ENCODE peak calls at places on chromosomes 12 and 14, in four cellular contexts. J is K562, H is GM12891, Q is GM12878. X is an unnamed sample.

GRCh38 chr14:92902726-92903125 is 20.2 kb upstream of the CHGA start:
- DNase-seq in J (no peak), Q (no peak), H (no peak), X (no peak)

GRCh38 chr14:69808919-69809808 is 12.1 kb upstream of the SLC10A1 start:
- DNase-seq in H (no peak), Q (no peak), J (no peak), X (no peak)

GRCh38 chr12:109963743-109964429 is 32.3 kb downstream of the GIT2 start:
- DNase-seq in Q (no peak), J (no peak), H (no peak), X (no peak)

GRCh38 chr14:101463566-101464171 is 97.6 kb upstream of the DIO3 start:
- DNase-seq in J (no peak), H (no peak), Q (no peak), X (no peak)

GRCh38 chr12:9133243-9133938 is 17.7 kb upstream of the A2M start:
- DNase-seq in J (no peak), Q (no peak), H (no peak), X (no peak)

GRCh38 chr12:54369597-54370217 is 5.4 kb upstream of the GPR84 start:
- DNase-seq in J (no peak), Q (no peak), H (no peak), X (no peak)

GRCh38 chr12:104462931-104463339 is 6.2 kb downstream of the CHST11 start:
- DNase-seq in J (peak), Q (peak), H (peak), X (no peak)

GRCh38 chr12:130832561-130833209 is 6.4 kb downstream of the STX2 start:
- DNase-seq in H (no peak), J (peak), Q (no peak), X (peak)

GRCh38 chr14:77565289-77566081 is 51.0 kb downstream of the SPTLC2 start:
- DNase-seq in J (no peak), Q (no peak), H (no peak), X (peak)

GRCh38 chr14:42571991-42572390 is 965.3 kb downstream of the LRFN5 start:
- DNase-seq in J (no peak), H (no peak), Q (no peak), X (no peak)

GRCh38 chr12:45933504-45933903 is 56.9 kb downstream of the SCAF11 start:
- DNase-seq in J (no peak), Q (no peak), H (no peak), X (no peak)

GRCh38 chr12:106739815-106740552 is 34.5 kb upstream of the RIC8B start:
- DNase-seq in H (no peak), J (peak), Q (no peak), X (no peak)

GRCh38 chr12:106739318-106739717 is 35.2 kb upstream of the RIC8B start:
- DNase-seq in H (no peak), Q (no peak), J (peak), X (no peak)

GRCh38 chr12:106743270-106743988 is 31.1 kb upstream of the RIC8B start:
- DNase-seq in Q (no peak), J (no peak), H (no peak), X (no peak)

GRCh38 chr12:106741247-106741646 is 33.2 kb upstream of the RIC8B start:
- DNase-seq in Q (no peak), J (no peak), H (no peak), X (no peak)

DNA sequence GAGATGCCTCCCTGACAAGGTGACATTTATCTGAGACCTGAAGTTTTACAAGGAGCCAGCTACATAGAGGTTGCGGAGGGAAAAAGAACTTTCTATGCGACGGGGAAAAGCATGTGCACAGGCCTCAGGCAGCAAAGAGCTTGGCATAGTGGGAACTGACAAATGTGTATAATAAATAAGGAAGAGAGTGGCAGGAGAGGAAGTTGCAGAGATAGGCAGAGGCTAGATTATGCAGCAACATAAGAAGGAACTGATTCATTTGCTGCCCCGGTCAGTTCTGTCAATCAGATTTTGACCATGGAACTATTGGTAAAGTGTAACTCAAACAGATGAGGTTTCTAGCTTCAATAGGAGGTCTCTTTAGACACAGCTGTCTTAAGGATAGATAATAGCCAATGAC is 33.7 kb upstream of the RIC8B start:
- DNase-seq in H (no peak), J (no peak), Q (no peak), X (no peak)
- TF ChIP-seq SPI1 in H (no peak), J (peak), Q (no peak), X (peak)

DNA sequence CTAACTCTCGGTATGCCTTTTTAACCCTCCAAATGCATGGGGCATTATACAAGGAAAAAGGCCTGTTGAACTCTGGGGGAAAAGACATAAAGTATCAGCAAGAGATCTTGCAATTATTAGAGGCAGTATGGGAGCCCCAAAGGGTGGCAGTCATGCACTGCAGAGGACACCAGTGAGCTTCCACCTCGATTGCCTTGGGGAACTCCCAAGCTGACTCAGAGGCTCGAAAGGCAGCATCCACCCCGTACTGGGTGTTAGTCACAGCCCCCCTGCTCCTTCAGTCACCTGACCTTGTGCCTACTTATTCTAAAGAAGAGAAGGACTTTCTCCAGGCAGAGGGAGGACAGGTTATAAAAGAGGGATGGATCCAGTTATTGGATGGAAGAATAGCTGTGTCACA is 781.4 kb upstream of the TMEM132C start:
- DNase-seq in H (no peak), J (no peak), Q (no peak), X (no peak)
- TF ChIP-seq SPI1 in H (no peak), J (no peak), Q (no peak), X (no peak)

DNA sequence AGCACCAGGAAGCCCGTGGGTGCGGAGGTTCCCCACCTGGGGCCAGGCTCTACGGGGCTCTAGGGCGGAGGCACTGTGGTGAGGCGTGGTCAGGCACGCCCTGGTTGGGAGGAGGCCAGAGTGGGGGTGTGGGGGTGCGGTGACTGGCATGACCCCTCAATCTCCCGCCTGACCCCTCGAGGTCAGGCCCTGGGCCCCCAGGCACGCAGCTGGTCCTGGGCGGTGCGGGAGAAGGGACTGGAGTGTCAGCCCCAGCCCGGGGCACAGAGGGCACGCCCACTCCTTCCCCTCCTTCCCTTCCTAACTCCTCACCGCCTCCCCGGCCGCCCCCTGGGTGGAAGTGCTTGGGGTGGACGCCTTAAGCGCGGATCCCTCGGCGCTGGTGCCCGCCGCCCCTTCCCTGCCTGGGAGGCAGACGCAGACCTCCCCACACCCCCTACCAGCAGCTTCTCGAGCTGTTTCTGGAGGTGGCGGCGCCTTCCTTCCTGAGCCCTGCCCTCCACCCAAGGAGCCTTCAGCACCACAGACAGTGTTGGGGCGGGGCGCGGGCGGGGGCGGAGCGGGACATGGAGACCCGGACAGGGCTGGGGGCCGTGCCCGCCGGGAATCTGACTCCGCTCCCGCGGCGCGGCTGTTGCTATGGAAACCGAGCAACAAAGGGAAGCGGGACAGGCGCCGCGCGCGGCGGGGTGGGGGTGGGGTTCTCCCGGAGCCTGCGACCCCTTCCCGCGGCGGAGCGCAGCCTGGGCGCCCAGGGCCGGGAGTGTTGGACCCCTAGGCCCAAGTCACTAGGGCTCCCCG is 744 bp upstream of the CRIP2 start:
- DNase-seq in J (peak), Q (no peak), H (peak), X (peak)
- TF ChIP-seq SPI1 in J (no peak), Q (no peak), H (no peak), X (no peak)

GRCh38 chr12:78891646-78892353 is 27.2 kb downstream of the SYT1 start:
- DNase-seq in Q (no peak), H (no peak), J (no peak), X (no peak)

GRCh38 chr12:78887008-78887407 is 22.4 kb downstream of the SYT1 start:
- DNase-seq in J (no peak), H (no peak), Q (no peak), X (no peak)

GRCh38 chr12:78885466-78885865 is 20.9 kb downstream of the SYT1 start:
- DNase-seq in H (no peak), Q (no peak), J (no peak), X (no peak)

GRCh38 chr12:78887444-78887843 is 22.9 kb downstream of the SYT1 start:
- DNase-seq in Q (no peak), J (no peak), H (no peak), X (no peak)

DNA sequence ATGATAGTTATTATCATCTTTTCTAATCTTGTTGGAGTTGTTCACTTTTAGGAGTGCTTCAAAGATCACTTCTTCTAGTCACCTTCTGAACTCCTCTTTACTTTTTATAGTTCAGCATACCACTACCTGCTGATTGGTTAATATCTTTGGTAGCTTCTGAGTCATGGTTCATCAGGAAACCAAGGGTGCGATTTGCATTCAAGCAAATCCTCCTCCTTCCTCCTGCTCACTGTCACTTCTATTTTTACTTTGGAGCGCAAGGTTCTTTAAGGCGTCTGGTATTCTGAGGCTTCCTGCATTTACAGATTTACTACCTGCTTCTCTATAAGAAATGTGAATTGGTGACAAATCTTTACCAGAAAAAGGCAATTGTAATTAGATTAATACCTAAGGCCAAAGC is 24.0 kb downstream of the SYT1 start:
- DNase-seq in J (no peak), H (no peak), Q (peak), X (no peak)
- TF ChIP-seq SPI1 in J (no peak), H (no peak), Q (no peak), X (no peak)

DNA sequence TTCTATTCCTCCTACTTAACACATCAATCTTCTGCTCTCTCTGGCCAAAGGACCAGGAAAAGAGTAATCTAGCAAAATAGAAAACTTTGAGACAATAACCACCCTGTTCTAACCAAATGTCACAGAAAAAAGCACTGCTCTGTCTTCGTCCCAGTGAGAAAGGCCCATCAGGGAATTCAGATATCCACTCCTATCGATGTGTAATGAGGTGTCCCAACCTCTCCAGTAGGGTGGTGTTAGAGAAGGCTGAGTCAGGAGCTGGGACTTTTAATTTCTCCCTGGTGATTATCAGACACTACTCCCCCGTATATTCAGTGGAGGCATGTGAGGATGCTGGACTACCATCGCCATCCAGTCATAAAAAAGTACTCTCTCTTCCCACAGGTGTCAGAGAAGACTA is 130.3 kb downstream of the TMTC3 start:
- DNase-seq in H (no peak), Q (no peak), J (peak), X (no peak)
- TF ChIP-seq SPI1 in H (no peak), Q (no peak), J (no peak), X (no peak)

GRCh38 chr14:72614891-72615410 is 278.9 kb downstream of the DPF3 start:
- DNase-seq in Q (no peak), J (no peak), H (no peak), X (no peak)

GRCh38 chr14:72616811-72617210 is 277.1 kb downstream of the DPF3 start:
- DNase-seq in Q (no peak), J (no peak), H (no peak), X (no peak)

GRCh38 chr14:72616294-72616693 is 277.6 kb downstream of the DPF3 start:
- DNase-seq in Q (no peak), J (no peak), H (no peak), X (no peak)

GRCh38 chr14:72614365-72614764 is 279.5 kb downstream of the DPF3 start:
- DNase-seq in Q (no peak), H (no peak), J (no peak), X (no peak)

GRCh38 chr14:72615511-72616121 is 278.3 kb downstream of the DPF3 start:
- DNase-seq in J (no peak), Q (no peak), H (no peak), X (no peak)
- TF ChIP-seq SPI1 in J (no peak), Q (no peak), H (no peak), X (no peak)

GRCh38 chr12:124395986-124396385 is 101.1 kb downstream of the RFLNA start:
- DNase-seq in J (no peak), Q (no peak), H (no peak), X (no peak)
- TF ChIP-seq SPI1 in J (no peak), Q (no peak), H (no peak), X (no peak)

DNA sequence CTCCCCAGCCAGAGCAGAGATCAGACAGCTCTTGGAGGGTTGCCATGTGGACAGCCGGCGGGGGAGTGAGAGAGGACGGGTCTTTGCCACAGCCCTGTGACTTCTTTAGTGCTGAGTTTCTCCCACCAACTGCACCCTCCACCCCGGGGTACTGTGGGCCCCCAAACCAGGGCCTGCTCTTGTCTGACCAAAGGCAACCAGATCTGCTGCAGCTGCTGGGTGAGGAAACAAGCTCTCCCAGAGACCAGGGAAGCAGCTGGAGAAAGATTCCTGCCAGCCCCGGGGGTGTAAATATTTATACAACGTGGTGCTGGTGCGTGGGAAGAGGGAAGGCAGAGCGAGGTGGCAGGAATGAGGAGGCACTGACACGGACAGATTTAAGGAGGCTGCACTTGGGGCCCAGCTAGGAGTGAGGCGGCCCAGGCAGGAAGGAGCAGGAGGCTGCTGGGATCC is 14.3 kb upstream of the ZFP36L1 start:
- DNase-seq in J (peak), H (no peak), Q (no peak), X (no peak)
- TF ChIP-seq SPI1 in J (peak), H (no peak), Q (no peak), X (no peak)

X was measured in HL-60.